ENCODE peak calls at places on chromosome 22, in five cellular contexts. U, A, C, T and W are unnamed samples.

GRCh38 chr22:48945621-48946458 is 881.8 kb downstream of the BRD1 start:
- DNase-seq in U (peak; percentile 5), A (no peak), C (no peak), T (no peak), W (no peak)

GRCh38 chr22:48199667-48200066 is 1437.2 kb downstream of the TBC1D22A start:
- DNase-seq in U (no peak), A (no peak), C (no peak), T (no peak), W (no peak)

GRCh38 chr22:18057568-18058209 is 20.1 kb upstream of the PEX26 start:
- DNase-seq in U (peak; percentile 90), A (peak; percentile 75), C (peak; percentile 76), T (peak; percentile 60), W (peak; percentile 70)

GRCh38 chr22:18031670-18032454 is 7.5 kb upstream of the MICAL3 start:
- DNase-seq in U (no peak), A (no peak), C (peak; percentile 90), T (no peak), W (peak; percentile 82)

GRCh38 chr22:49322231-49322630 is 505.4 kb downstream of the BRD1 start:
- DNase-seq in U (no peak), A (no peak), C (no peak), T (no peak), W (no peak)

GRCh38 chr22:26783886-26784285 is 126.5 kb downstream of the MIAT start:
- DNase-seq in U (no peak), A (no peak), C (no peak), T (no peak), W (no peak)

GRCh38 chr22:41447435-41448188 is 1.0 kb upstream of the TOB2 start:
- DNase-seq in U (peak; percentile 56), A (peak; percentile 74), C (peak; percentile 52), T (peak; percentile 54), W (no peak)

GRCh38 chr22:44620129-44620840 is 81.7 kb upstream of the PRR5 start:
- DNase-seq in U (peak; percentile 67), A (peak; percentile 47), C (no peak), T (no peak), W (no peak)

GRCh38 chr22:42793848-42794405 is 63.1 kb downstream of the ARFGAP3 start:
- DNase-seq in U (no peak), A (no peak), C (no peak), T (no peak), W (no peak)

GRCh38 chr22:44260216-44261035 is 52.3 kb downstream of the SHISAL1 start:
- DNase-seq in U (no peak), A (no peak), C (no peak), T (no peak), W (no peak)

GRCh38 chr22:35369996-35370395 is 10.9 kb upstream of the HMOX1 start:
- DNase-seq in U (no peak), A (no peak), C (no peak), T (no peak), W (no peak)

GRCh38 chr22:49491221-49491635 is 336.4 kb downstream of the BRD1 start:
- DNase-seq in U (no peak), A (no peak), C (no peak), T (no peak), W (no peak)

GRCh38 chr22:38954414-38955043 is 2.9 kb upstream of the APOBEC3A start:
- DNase-seq in U (no peak), A (no peak), C (no peak), T (no peak), W (no peak)

GRCh38 chr22:38955250-38955775 is 2.1 kb upstream of the APOBEC3A start:
- DNase-seq in U (no peak), A (no peak), C (no peak), T (no peak), W (no peak)

GRCh38 chr22:38953091-38953490 is 4.3 kb upstream of the APOBEC3A start:
- DNase-seq in U (no peak), A (no peak), C (no peak), T (no peak), W (no peak)

GRCh38 chr22:38952382-38952993 is 4.9 kb upstream of the APOBEC3A start:
- DNase-seq in U (no peak), A (no peak), C (no peak), T (no peak), W (no peak)

GRCh38 chr22:38953577-38954413 is 3.6 kb upstream of the APOBEC3A start:
- DNase-seq in U (no peak), A (no peak), C (peak; percentile 76), T (no peak), W (peak; percentile 32)
- H3K27ac ChIP-seq in U (no peak overlapping the region), A (no peak overlapping the region), C (no peak overlapping the region), T (no peak overlapping the region), W (no peak overlapping the region)

GRCh38 chr22:16783930-16784354 is 41.3 kb downstream of the XKR3 start:
- DNase-seq in U (no peak), A (peak; percentile 43), C (no peak), T (no peak), W (peak; percentile 11)
- TF ChIP-seq CTCF in U (no peak), A (peak; percentile 82), C (peak; percentile 58), T (no peak), W (peak; percentile 14)

GRCh38 chr22:31120230-31120629 is 2.5 kb upstream of the INPP5J start:
- DNase-seq in U (no peak), A (no peak), C (peak; percentile 9), T (no peak), W (no peak)

GRCh38 chr22:31119026-31119717 is 3.6 kb upstream of the INPP5J start:
- DNase-seq in U (no peak), A (no peak), C (peak; percentile 34), T (no peak), W (no peak)

GRCh38 chr22:31120642-31121041 is 2.1 kb upstream of the INPP5J start:
- DNase-seq in U (no peak), A (no peak), C (peak; percentile 10), T (no peak), W (no peak)

GRCh38 chr22:31121403-31121802 is 1.4 kb upstream of the INPP5J start:
- DNase-seq in U (no peak), A (no peak), C (peak; percentile 9), T (no peak), W (no peak)

GRCh38 chr22:31118046-31118820 is 4.5 kb upstream of the INPP5J start:
- DNase-seq in U (no peak), A (no peak), C (no peak), T (no peak), W (no peak)
- H3K27ac ChIP-seq in U (peak overlapping the region; percentile 65), A (no peak overlapping the region), C (no peak overlapping the region), T (no peak overlapping the region), W (no peak overlapping the region)

GRCh38 chr22:36687516-36687915 is 16.0 kb downstream of the CACNG2 start:
- DNase-seq in U (no peak), A (no peak), C (no peak), T (no peak), W (no peak)

GRCh38 chr22:36692280-36692679 is 11.3 kb downstream of the CACNG2 start:
- DNase-seq in U (no peak), A (no peak), C (no peak), T (no peak), W (no peak)

GRCh38 chr22:36691488-36691887 is 12.1 kb downstream of the CACNG2 start:
- DNase-seq in U (no peak), A (no peak), C (no peak), T (no peak), W (no peak)

GRCh38 chr22:36689583-36689982 is 14.0 kb downstream of the CACNG2 start:
- DNase-seq in U (no peak), A (no peak), C (no peak), T (no peak), W (no peak)
- TF ChIP-seq CTCF in U (no peak), A (no peak), C (no peak), T (no peak), W (no peak)

GRCh38 chr22:37298748-37299495 is 16.6 kb downstream of the CYTH4 start:
- DNase-seq in U (no peak), A (no peak), C (no peak), T (no peak), W (no peak)
- H3K27ac ChIP-seq in U (no peak overlapping the region), A (no peak overlapping the region), C (no peak overlapping the region), T (no peak overlapping the region), W (no peak overlapping the region)

DNA sequence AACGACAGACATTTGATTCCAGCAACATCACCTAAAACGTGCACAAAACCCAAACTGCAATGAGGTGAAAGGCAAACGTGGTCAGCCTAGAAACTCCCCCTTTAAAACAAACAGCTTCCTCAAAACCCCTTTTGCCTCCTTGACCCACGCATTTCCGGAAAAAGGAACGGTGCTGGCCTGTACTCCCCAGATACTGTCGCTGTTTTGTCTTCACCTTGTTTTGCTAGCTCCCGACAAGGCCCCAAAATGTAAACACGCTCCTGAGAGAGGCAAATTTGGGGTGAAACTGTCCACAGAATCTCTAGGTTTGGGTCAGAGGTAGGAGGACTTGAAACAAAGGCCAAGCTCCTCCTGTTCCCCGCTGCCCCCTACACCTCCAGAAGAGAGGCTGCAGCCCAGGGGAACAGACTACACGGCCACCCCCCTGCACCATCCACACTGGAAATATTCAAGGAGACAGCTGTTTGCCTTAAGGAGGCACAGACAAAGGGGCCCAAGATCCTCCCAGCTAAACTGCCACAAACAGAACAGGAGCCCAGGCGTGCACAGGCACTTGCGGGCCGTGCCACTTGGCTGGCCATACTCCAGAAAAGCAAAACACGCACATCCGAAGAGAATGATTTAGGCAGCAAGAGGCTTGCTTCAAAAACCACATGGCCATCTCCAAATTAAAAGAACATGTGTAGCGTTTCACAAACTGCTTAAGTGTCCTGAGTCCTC is 160.6 kb upstream of the GRK3 start:
- DNase-seq in U (no peak), A (no peak), C (no peak), T (no peak), W (peak; percentile 24)
- TF ChIP-seq CTCF in U (no peak), A (no peak), C (no peak), T (no peak), W (no peak)

GRCh38 chr22:23715811-23716355 is 25.1 kb downstream of the RGL4 start:
- DNase-seq in U (peak; percentile 33), A (no peak), C (no peak), T (no peak), W (no peak)
- H3K27ac ChIP-seq in U (no peak overlapping the region), A (no peak overlapping the region), C (no peak overlapping the region), T (no peak overlapping the region), W (peak overlapping the region; percentile 74)

GRCh38 chr22:28813772-28814518 is 13.6 kb upstream of the XBP1 start:
- DNase-seq in U (no peak), A (no peak), C (peak; percentile 60), T (no peak), W (no peak)
- TF ChIP-seq CTCF in U (no peak), A (no peak), C (no peak), T (no peak), W (no peak)

DNA sequence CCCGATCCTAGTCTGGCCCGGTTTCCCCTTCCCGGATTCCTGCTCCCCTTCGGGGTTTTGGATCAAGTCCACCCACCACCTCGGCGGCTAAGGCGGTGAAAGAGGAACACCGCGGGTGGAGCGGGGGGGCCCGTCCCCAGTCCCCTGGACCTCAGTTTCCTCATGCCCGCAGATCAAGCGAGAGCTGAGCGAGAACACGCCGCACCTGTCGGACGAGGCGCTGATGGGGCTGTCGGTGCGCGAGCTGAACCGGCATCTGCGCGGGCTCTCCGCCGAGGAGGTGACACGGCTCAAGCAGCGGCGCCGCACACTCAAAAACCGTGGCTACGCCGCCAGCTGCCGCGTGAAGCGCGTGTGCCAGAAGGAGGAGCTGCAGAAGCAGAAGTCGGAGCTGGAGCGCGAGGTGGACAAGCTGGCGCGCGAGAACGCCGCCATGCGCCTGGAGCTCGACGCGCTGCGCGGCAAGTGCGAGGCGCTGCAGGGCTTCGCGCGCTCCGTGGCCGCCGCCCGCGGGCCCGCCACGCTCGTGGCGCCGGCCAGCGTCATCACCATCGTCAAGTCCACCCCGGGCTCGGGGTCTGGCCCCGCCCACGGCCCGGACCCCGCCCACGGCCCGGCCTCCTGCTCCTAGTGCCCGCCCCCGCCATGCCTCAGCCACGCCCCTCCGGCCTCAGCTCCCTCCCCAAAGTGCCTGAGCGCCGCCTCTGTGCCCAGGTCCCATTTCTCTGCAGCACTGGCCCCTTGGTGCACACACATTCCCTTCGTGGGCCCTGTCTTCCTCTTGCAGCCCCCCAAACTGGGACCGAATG is 12.7 kb downstream of the MAFF start:
- DNase-seq in U (peak; percentile 79), A (peak; percentile 84), C (no peak), T (peak; percentile 57), W (no peak)
- H3K27ac ChIP-seq in U (no peak overlapping the region), A (no peak overlapping the region), C (no peak overlapping the region), T (peak overlapping the region; percentile 60), W (peak overlapping the region; percentile 62)